ENCODE peak calls at places on chromosomes 12 and 14, in seven cellular contexts. S is OCI-LY7; P is GM20000; Z is KBM-7; Q is hepatocyte; N is CD8-positive, alpha-beta T cell; M is glomerular endothelial cell. V is an unnamed sample.

GRCh38 chr14:92754956-92755355 is 6.5 kb upstream of the LGMN start:
- DNase-seq in S (no peak), P (no peak), Z (no peak), Q (no peak), N (no peak), M (no peak), V (no peak)

GRCh38 chr12:1644523-1645438 is 15.8 kb downstream of the WNT5B start:
- DNase-seq in S (no peak), P (no peak), Z (no peak), Q (peak; percentile 64), N (no peak), M (no peak), V (no peak)

GRCh38 chr14:67883717-67884116 is 64.1 kb downstream of the RAD51B start:
- DNase-seq in S (peak; percentile 15), P (no peak), Z (peak; percentile 4), Q (no peak), N (no peak), M (no peak), V (no peak)

GRCh38 chr12:120032242-120032641 is 43.2 kb downstream of the BICDL1 start:
- DNase-seq in S (no peak), P (no peak), Z (no peak), Q (no peak), N (no peak), M (no peak), V (no peak)

GRCh38 chr14:65228436-65228835 is 126.1 kb upstream of the MAX start:
- DNase-seq in S (peak; percentile 88), P (peak; percentile 71), Z (no peak), Q (no peak), N (no peak), M (no peak), V (no peak)

GRCh38 chr12:121579190-121579791 is 1.5 kb downstream of the KDM2B start:
- DNase-seq in S (peak; percentile 59), P (peak; percentile 75), Z (peak; percentile 26), Q (peak; percentile 56), N (peak; percentile 31), M (no peak), V (no peak)

GRCh38 chr14:29054119-29054518 is 287.5 kb downstream of the FOXG1 start:
- DNase-seq in S (no peak), P (no peak), Z (no peak), Q (no peak), N (no peak), M (no peak), V (no peak)

GRCh38 chr14:99976681-99977080 is 88.5 kb upstream of the EVL start:
- DNase-seq in S (no peak), P (no peak), Z (no peak), Q (no peak), N (no peak), M (no peak), V (no peak)

GRCh38 chr14:53890611-53891091 is 66.0 kb downstream of the BMP4 start:
- DNase-seq in S (no peak), P (peak; percentile 32), Z (no peak), Q (no peak), N (no peak), M (peak; percentile 90), V (no peak)

GRCh38 chr12:128180166-128180565 is 86.8 kb upstream of the TMEM132C start:
- DNase-seq in S (peak; percentile 1), P (no peak), Z (no peak), Q (no peak), N (no peak), M (no peak), V (no peak)

GRCh38 chr12:10753066-10753465 is 29.9 kb upstream of the YBX3 start:
- DNase-seq in S (no peak), P (no peak), Z (no peak), Q (peak; percentile 10), N (no peak), M (no peak), V (peak; percentile 18)

GRCh38 chr12:57593187-57593586 is 2.2 kb downstream of the PIP4K2C start:
- DNase-seq in S (no peak), P (no peak), Z (no peak), Q (no peak), N (no peak), M (no peak), V (no peak)

GRCh38 chr12:105014603-105015002 is 28.5 kb downstream of the NOPCHAP1 start:
- DNase-seq in S (no peak), P (no peak), Z (no peak), Q (no peak), N (no peak), M (no peak), V (no peak)

GRCh38 chr12:119374615-119375014 is 40.1 kb downstream of the CCDC60 start:
- DNase-seq in S (no peak), P (no peak), Z (no peak), Q (no peak), N (no peak), M (no peak), V (no peak)

GRCh38 chr12:31369712-31370521 is 44.0 kb upstream of the SINHCAF start:
- DNase-seq in S (no peak), P (no peak), Z (no peak), Q (peak; percentile 73), N (no peak), M (peak; percentile 55), V (no peak)

GRCh38 chr12:12704593-12705230 is 8.7 kb upstream of the GPR19 start:
- DNase-seq in S (peak; percentile 83), P (peak; percentile 60), Z (peak; percentile 89), Q (peak; percentile 92), N (no peak), M (no peak), V (peak; percentile 83)

GRCh38 chr12:9951026-9951652 is 19.0 kb upstream of the CLEC2A start:
- DNase-seq in S (no peak), P (no peak), Z (peak; percentile 51), Q (no peak), N (peak; percentile 25), M (no peak), V (no peak)

GRCh38 chr14:91254456-91254855 is 10.0 kb upstream of the GPR68 start:
- DNase-seq in S (peak; percentile 47), P (no peak), Z (no peak), Q (no peak), N (no peak), M (no peak), V (no peak)

GRCh38 chr12:172732-173161 is 41.2 kb downstream of the SLC6A12 start:
- DNase-seq in S (no peak), P (no peak), Z (peak; percentile 49), Q (no peak), N (no peak), M (no peak), V (no peak)

GRCh38 chr12:112126000-112126431 is 656 bp downstream of the TRAFD1 start:
- DNase-seq in S (no peak), P (peak; percentile 34), Z (peak; percentile 16), Q (no peak), N (no peak), M (no peak), V (no peak)

GRCh38 chr12:101697930-101698781 is 716 bp downstream of the CHPT1 start:
- DNase-seq in S (peak; percentile 53), P (no peak), Z (peak; percentile 63), Q (peak; percentile 68), N (no peak), M (peak; percentile 4), V (peak; percentile 33)

GRCh38 chr12:54612216-54612750 is 22.4 kb downstream of the LACRT start:
- DNase-seq in S (no peak), P (no peak), Z (no peak), Q (no peak), N (no peak), M (no peak), V (no peak)

GRCh38 chr12:47268501-47269459 is 189.0 kb upstream of the AMIGO2 start:
- DNase-seq in S (peak; percentile 70), P (peak; percentile 34), Z (no peak), Q (no peak), N (no peak), M (no peak), V (no peak)

GRCh38 chr14:36617824-36618223 is 35.4 kb upstream of the NKX2-8 start:
- DNase-seq in S (no peak), P (no peak), Z (no peak), Q (no peak), N (no peak), M (no peak), V (no peak)

GRCh38 chr14:64235652-64236640 is 58.2 kb downstream of the ESR2 start:
- DNase-seq in S (peak; percentile 96), P (peak; percentile 73), Z (no peak), Q (no peak), N (no peak), M (no peak), V (no peak)

GRCh38 chr14:76582447-76582846 is 178.8 kb upstream of the VASH1 start:
- DNase-seq in S (no peak), P (no peak), Z (no peak), Q (no peak), N (no peak), M (no peak), V (no peak)

GRCh38 chr12:2198088-2198501 is 145.3 kb downstream of the CACNA1C start:
- DNase-seq in S (no peak), P (no peak), Z (no peak), Q (peak; percentile 69), N (no peak), M (no peak), V (no peak)

GRCh38 chr14:30450620-30451019 is 108.3 kb upstream of the G2E3 start:
- DNase-seq in S (no peak), P (no peak), Z (no peak), Q (no peak), N (no peak), M (no peak), V (no peak)

GRCh38 chr14:23441076-23441475 is 5.6 kb upstream of the MYH7 start:
- DNase-seq in S (no peak), P (no peak), Z (no peak), Q (no peak), N (no peak), M (no peak), V (no peak)

GRCh38 chr12:27999970-28000369 is 27.4 kb upstream of the PTHLH start:
- DNase-seq in S (no peak), P (no peak), Z (no peak), Q (no peak), N (no peak), M (no peak), V (no peak)

GRCh38 chr12:110171186-110171538 is 47.0 kb downstream of the IFT81 start:
- DNase-seq in S (no peak), P (no peak), Z (no peak), Q (no peak), N (no peak), M (no peak), V (no peak)

GRCh38 chr12:79848321-79848720 is 86.6 kb downstream of the PPP1R12A start:
- DNase-seq in S (no peak), P (no peak), Z (no peak), Q (peak; percentile 20), N (no peak), M (no peak), V (no peak)

GRCh38 chr14:84477996-84478395 is 1051.9 kb upstream of the FLRT2 start:
- DNase-seq in S (no peak), P (no peak), Z (no peak), Q (no peak), N (no peak), M (no peak), V (no peak)

GRCh38 chr14:22979748-22980392 is 2.5 kb downstream of the AJUBA start:
- DNase-seq in S (no peak), P (no peak), Z (no peak), Q (no peak), N (no peak), M (no peak), V (no peak)

GRCh38 chr14:69138189-69138535 is 14.8 kb downstream of the DCAF5 start:
- DNase-seq in S (no peak), P (no peak), Z (no peak), Q (peak; percentile 23), N (no peak), M (no peak), V (no peak)

GRCh38 chr12:10205251-10205807 is 7.3 kb upstream of the GABARAPL1 start:
- DNase-seq in S (no peak), P (no peak), Z (no peak), Q (no peak), N (no peak), M (no peak), V (no peak)

GRCh38 chr12:110676171-110676570 is 12.7 kb downstream of the HVCN1 start:
- DNase-seq in S (no peak), P (no peak), Z (no peak), Q (no peak), N (no peak), M (no peak), V (no peak)

GRCh38 chr12:2242816-2243215 is 190.0 kb downstream of the CACNA1C start:
- DNase-seq in S (no peak), P (no peak), Z (no peak), Q (no peak), N (no peak), M (no peak), V (no peak)